ENCODE peak calls at places on chromosome 18, in seven cellular contexts. M is HFFc6, A is NB4, Z is IMR-90, T is fibroblast of mammary gland, S is AG10803, I is PC-9. Y is an unnamed sample.

GRCh38 chr18:21296045-21296444 is 54.0 kb downstream of the GREB1L start:
- DNase-seq in Z (no peak), T (no peak), A (no peak), M (no peak), S (no peak), I (no peak), Y (no peak)

GRCh38 chr18:33673689-33674088 is 95.7 kb downstream of the ASXL3 start:
- DNase-seq in Z (no peak), I (no peak), S (no peak), A (peak), M (no peak), T (peak), Y (no peak)

GRCh38 chr18:1564793-1565192 is 660.1 kb downstream of the ADCYAP1 start:
- DNase-seq in A (no peak), S (no peak), T (no peak), I (no peak), Z (no peak), M (no peak), Y (no peak)

GRCh38 chr18:13175754-13176210 is 42.8 kb upstream of the LDLRAD4 start:
- DNase-seq in S (no peak), I (no peak), T (peak), A (no peak), Z (no peak), M (no peak), Y (no peak)

GRCh38 chr18:44716697-44717163 is 36.0 kb downstream of the SETBP1 start:
- DNase-seq in I (no peak), Z (no peak), S (no peak), T (peak), M (no peak), A (no peak), Y (no peak)

GRCh38 chr18:77218642-77219041 is 31.0 kb upstream of the GALR1 start:
- DNase-seq in Z (no peak), T (no peak), S (no peak), I (no peak), A (peak), M (no peak), Y (no peak)

GRCh38 chr18:54296017-54296416 is 26.7 kb downstream of the POLI start:
- DNase-seq in M (no peak), S (peak), T (peak), A (peak), Z (peak), I (no peak), Y (no peak)

GRCh38 chr18:34976899-34977786 is 64.1 kb upstream of the MAPRE2 start:
- DNase-seq in Z (peak), M (no peak), A (peak), S (no peak), T (peak), I (peak), Y (peak)

GRCh38 chr18:50973367-50974126 is 5.7 kb downstream of the ELAC1 start:
- DNase-seq in A (peak), T (peak), Z (peak), S (peak), I (no peak), M (peak), Y (no peak)

GRCh38 chr18:3384664-3385189 is 65.2 kb upstream of the TGIF1 start:
- DNase-seq in I (peak), T (no peak), M (no peak), S (no peak), A (no peak), Z (no peak), Y (no peak)

GRCh38 chr18:75205760-75206109 is 3.2 kb downstream of the PTGR3 start:
- DNase-seq in T (peak), A (no peak), S (no peak), I (no peak), M (no peak), Z (peak), Y (no peak)

GRCh38 chr18:46071894-46072867 is at the start of gene PSTPIP2:
- DNase-seq in I (no peak), Z (peak), A (no peak), S (peak), M (peak), T (peak), Y (peak)

GRCh38 chr18:63951302-63951705 is 2.2 kb downstream of the HMSD start:
- DNase-seq in Z (peak), I (no peak), T (peak), S (peak), A (peak), M (peak), Y (no peak)

GRCh38 chr18:43526436-43527150 is 249.3 kb upstream of the SYT4 start:
- DNase-seq in I (no peak), T (no peak), A (no peak), Z (no peak), S (no peak), M (no peak), Y (no peak)

GRCh38 chr18:505483-506122 is 5.1 kb upstream of the COLEC12 start:
- DNase-seq in M (no peak), T (no peak), S (no peak), I (no peak), Z (no peak), A (no peak), Y (no peak)

GRCh38 chr18:3593381-3593903 is 143.5 kb downstream of the TGIF1 start:
- DNase-seq in T (peak), S (peak), M (peak), A (peak), I (no peak), Z (peak), Y (no peak)

GRCh38 chr18:77208969-77209368 is 40.7 kb upstream of the GALR1 start:
- DNase-seq in A (peak), Z (peak), I (peak), S (peak), M (peak), T (peak), Y (no peak)

GRCh38 chr18:35378206-35378795 is 1.2 kb upstream of the ZNF396 start:
- DNase-seq in Z (peak), A (peak), T (peak), S (peak), M (peak), I (no peak), Y (no peak)

GRCh38 chr18:50559750-50560680 is at the start of gene MAPK4:
- DNase-seq in Z (no peak), S (peak), I (no peak), T (peak), M (no peak), A (peak), Y (peak)

GRCh38 chr18:63301458-63301857 is 18.1 kb downstream of the BCL2 start:
- DNase-seq in T (peak), S (no peak), A (peak), M (no peak), I (no peak), Z (no peak), Y (no peak)

GRCh38 chr18:35920623-35921022 is 51.9 kb upstream of the RMP24 start:
- DNase-seq in A (no peak), Z (no peak), I (no peak), M (no peak), T (no peak), S (no peak), Y (no peak)

GRCh38 chr18:35389095-35389618 is 12.0 kb upstream of the ZNF396 start:
- DNase-seq in Z (peak), M (peak), A (no peak), I (no peak), T (peak), S (peak), Y (no peak)

GRCh38 chr18:50656841-50657470 is 97.1 kb downstream of the MAPK4 start:
- DNase-seq in I (no peak), T (peak), A (peak), M (no peak), Z (no peak), S (no peak), Y (no peak)

GRCh38 chr18:78980777-78981651 is 1.4 kb downstream of the SALL3 start:
- DNase-seq in Z (no peak), M (no peak), S (no peak), A (no peak), I (no peak), T (no peak), Y (no peak)

GRCh38 chr18:21335927-21336488 is 94.0 kb downstream of the GREB1L start:
- DNase-seq in I (no peak), T (no peak), Z (peak), S (no peak), M (no peak), A (no peak), Y (no peak)

GRCh38 chr18:37492952-37493351 is 72.6 kb downstream of the CELF4 start:
- DNase-seq in Z (no peak), S (no peak), A (no peak), I (no peak), T (no peak), M (no peak), Y (no peak)

GRCh38 chr18:79343567-79344207 is 52.0 kb upstream of the NFATC1 start:
- DNase-seq in I (no peak), T (no peak), S (no peak), M (no peak), A (no peak), Z (no peak), Y (no peak)

GRCh38 chr18:77140439-77141109 is 8.0 kb upstream of the MBP start:
- DNase-seq in S (no peak), T (no peak), A (no peak), Z (no peak), M (no peak), I (no peak), Y (no peak)

DNA sequence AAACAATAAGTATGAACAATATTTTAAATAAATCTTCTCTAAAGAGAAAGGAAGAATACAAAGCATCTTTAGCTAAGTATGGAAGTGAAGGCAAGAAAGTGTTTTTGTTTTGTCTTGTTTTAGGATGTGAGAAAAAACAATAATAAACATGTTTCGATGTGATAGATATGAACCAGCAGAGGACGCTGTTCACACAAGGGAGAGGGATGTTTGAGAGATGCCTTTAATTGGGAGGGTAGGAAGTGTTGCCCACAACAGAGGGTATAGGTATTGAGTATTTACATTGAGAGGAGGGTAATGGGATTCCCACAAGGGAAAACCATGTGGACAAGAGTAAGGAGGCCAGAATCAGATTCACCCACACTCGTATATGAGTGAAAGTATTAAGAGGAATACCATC is 55.1 kb downstream of the CDH19 start:
- DNase-seq in I (no peak), S (no peak), M (no peak), A (no peak), T (no peak), Z (no peak), Y (no peak)
- TF ChIP-seq CTCF in I (no peak), S (no peak), M (peak), A (no peak), T (no peak), Z (no peak), Y (peak)

DNA sequence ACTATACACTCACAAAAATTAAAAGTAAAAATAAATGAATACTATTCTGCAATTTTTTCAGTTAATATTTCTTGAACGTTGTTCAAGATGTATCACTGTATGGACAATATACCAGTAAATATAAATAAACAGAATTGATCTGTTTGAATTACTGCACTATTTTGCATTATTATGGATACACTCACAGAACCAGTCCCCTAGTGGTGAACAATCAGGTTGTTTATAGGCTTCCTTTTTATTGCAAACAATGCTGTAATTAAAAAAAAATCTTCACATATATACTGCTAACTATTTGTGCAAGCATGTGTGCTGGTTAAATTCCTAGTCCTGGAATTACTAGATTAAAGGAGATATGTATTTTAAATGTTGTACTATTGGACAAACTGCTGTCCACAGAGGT is 306.0 kb downstream of the FBXO15 start:
- DNase-seq in M (no peak), Z (no peak), S (no peak), A (no peak), I (no peak), T (peak), Y (no peak)
- TF ChIP-seq CTCF in M (peak), Z (peak), S (peak), A (no peak), I (peak), T (peak), Y (peak)

GRCh38 chr18:60069145-60069544 is 169.3 kb downstream of the PMAIP1 start:
- DNase-seq in A (no peak), M (no peak), S (no peak), I (no peak), T (peak), Z (no peak), Y (no peak)
- TF ChIP-seq CTCF in A (no peak), M (peak), S (peak), I (peak), T (peak), Z (no peak), Y (peak)

GRCh38 chr18:52343138-52343537 is 3.1 kb downstream of the DCC start:
- DNase-seq in Z (peak), A (no peak), T (no peak), M (no peak), S (no peak), I (no peak), Y (no peak)

GRCh38 chr18:52343731-52344340 is 3.8 kb downstream of the DCC start:
- DNase-seq in Z (no peak), T (no peak), M (no peak), I (no peak), A (no peak), S (no peak), Y (no peak)

GRCh38 chr18:52352920-52353319 is 12.9 kb downstream of the DCC start:
- DNase-seq in S (no peak), A (no peak), I (no peak), M (no peak), Z (no peak), T (no peak), Y (no peak)

GRCh38 chr18:52345428-52345827 is 5.4 kb downstream of the DCC start:
- DNase-seq in T (no peak), Z (no peak), A (no peak), M (no peak), S (no peak), I (no peak), Y (no peak)

DNA sequence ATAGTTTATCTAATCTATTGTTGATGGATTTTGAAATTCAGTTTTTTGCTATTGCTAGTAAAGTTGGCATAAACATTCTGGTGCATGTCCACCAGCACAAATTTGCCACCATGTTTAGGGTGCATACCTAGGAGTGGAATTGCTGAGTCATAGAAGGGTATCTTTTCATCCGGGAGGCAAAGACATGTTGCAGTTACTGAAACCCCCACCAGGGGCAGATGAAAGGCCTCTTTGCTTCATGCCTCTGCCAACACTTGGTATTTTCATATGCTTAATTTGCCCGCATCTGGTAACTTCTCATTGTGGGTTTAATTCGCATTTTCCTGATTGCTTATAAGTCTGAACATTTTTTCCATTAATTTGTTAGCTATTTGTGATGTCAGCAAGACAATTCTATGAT is 8.2 kb downstream of the DCC start:
- DNase-seq in I (no peak), M (no peak), T (no peak), A (peak), Z (no peak), S (no peak), Y (no peak)
- TF ChIP-seq CTCF in I (peak), M (peak), T (peak), A (peak), Z (no peak), S (peak), Y (peak)

GRCh38 chr18:42268793-42269192 is 313.8 kb downstream of the PIK3C3 start:
- DNase-seq in Z (no peak), A (no peak), T (no peak), M (no peak), I (no peak), S (no peak), Y (no peak)

GRCh38 chr18:42271656-42272355 is 316.8 kb downstream of the PIK3C3 start:
- DNase-seq in I (no peak), A (no peak), M (no peak), S (no peak), T (no peak), Z (no peak), Y (no peak)

GRCh38 chr18:42275138-42275535 is 320.1 kb downstream of the PIK3C3 start:
- DNase-seq in A (no peak), T (no peak), Z (no peak), M (no peak), S (no peak), I (no peak), Y (no peak)

GRCh38 chr18:42275949-42276730 is 321.1 kb downstream of the PIK3C3 start:
- DNase-seq in T (no peak), S (no peak), M (no peak), I (no peak), Z (no peak), A (no peak), Y (no peak)

GRCh38 chr18:42274488-42275137 is 319.6 kb downstream of the PIK3C3 start:
- DNase-seq in T (peak), S (peak), A (peak), M (peak), Z (peak), I (no peak), Y (no peak)
- TF ChIP-seq CTCF in T (peak), S (peak), A (peak), M (peak), Z (peak), I (no peak), Y (peak)

GRCh38 chr18:48540329-48541025 is 1.6 kb downstream of the CTIF start:
- DNase-seq in I (peak), M (peak), S (peak), A (peak), Z (peak), T (peak), Y (peak)
- TF ChIP-seq CTCF in I (no peak), M (peak), S (peak), A (no peak), Z (peak), T (no peak), Y (peak)

GRCh38 chr18:23053756-23054457 is 81.4 kb upstream of the CABLES1 start:
- DNase-seq in Z (peak), S (peak), T (peak), M (peak), A (peak), I (peak), Y (peak)
- TF ChIP-seq CTCF in Z (peak), S (peak), T (peak), M (peak), A (no peak), I (peak), Y (peak)

GRCh38 chr18:58195278-58195721 is 151.3 kb downstream of the NEDD4L start:
- DNase-seq in I (peak), Z (no peak), S (no peak), T (no peak), M (no peak), A (no peak), Y (no peak)

GRCh38 chr18:58192519-58192918 is 148.5 kb downstream of the NEDD4L start:
- DNase-seq in T (no peak), A (no peak), S (no peak), Z (no peak), I (no peak), M (no peak), Y (no peak)

GRCh38 chr18:58190842-58191530 is 147.0 kb downstream of the NEDD4L start:
- DNase-seq in A (no peak), I (no peak), S (no peak), T (peak), Z (peak), M (no peak), Y (no peak)

GRCh38 chr18:58196164-58196563 is 152.1 kb downstream of the NEDD4L start:
- DNase-seq in I (no peak), M (no peak), A (no peak), Z (no peak), T (no peak), S (no peak), Y (no peak)

DNA sequence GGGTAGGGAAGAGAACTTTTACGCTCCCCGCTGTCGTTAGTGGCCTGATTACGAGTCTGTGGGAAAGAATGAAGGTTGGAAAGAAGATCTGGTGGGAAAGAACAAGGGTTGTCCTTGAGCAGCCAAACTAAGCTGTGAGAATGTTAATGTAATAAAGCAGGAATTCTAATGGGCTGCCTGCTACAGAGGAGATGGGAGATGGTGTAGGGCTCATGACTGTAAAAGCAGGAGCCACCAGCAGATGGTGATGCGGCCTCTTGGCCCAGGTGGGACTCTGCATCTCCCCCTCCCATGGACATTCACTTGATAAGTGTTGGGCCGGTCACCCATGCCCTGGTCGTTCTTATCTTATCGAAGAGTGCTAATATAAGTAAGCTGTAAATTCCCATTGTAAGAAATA is 150.0 kb downstream of the NEDD4L start:
- DNase-seq in A (no peak), M (no peak), Z (no peak), S (no peak), I (no peak), T (no peak), Y (no peak)
- TF ChIP-seq CTCF in A (no peak), M (peak), Z (peak), S (peak), I (no peak), T (peak), Y (peak)

GRCh38 chr18:55475916-55476315 is 112.1 kb downstream of the TCF4 start:
- DNase-seq in Z (no peak), M (no peak), A (no peak), S (peak), I (no peak), T (no peak), Y (no peak)

GRCh38 chr18:55478301-55478660 is 109.7 kb downstream of the TCF4 start:
- DNase-seq in Z (peak), M (peak), S (peak), I (no peak), T (no peak), A (no peak), Y (no peak)

GRCh38 chr18:55475467-55475866 is 112.5 kb downstream of the TCF4 start:
- DNase-seq in A (no peak), T (no peak), I (no peak), S (no peak), M (no peak), Z (no peak), Y (no peak)

GRCh38 chr18:55479656-55480420 is 108.2 kb downstream of the TCF4 start:
- DNase-seq in A (no peak), Z (no peak), S (no peak), I (no peak), T (no peak), M (no peak), Y (no peak)

GRCh38 chr18:55477537-55478300 is 110.3 kb downstream of the TCF4 start:
- DNase-seq in Z (peak), I (no peak), M (peak), T (peak), S (peak), A (peak), Y (no peak)
- TF ChIP-seq CTCF in Z (no peak), I (no peak), M (peak), T (peak), S (peak), A (no peak), Y (no peak)